ENCODE peak calls at places on chromosomes 13 and 19, in seven cellular contexts. C is GM12878, U is transverse colon, H is K562, L is suprapubic skin, E is H1, S is stomach. N is an unnamed sample.

GRCh38 chr13:47019977-47020376 is 123.1 kb upstream of the HTR2A start:
- DNase-seq in C (no peak), E (no peak), U (no peak), L (no peak), H (no peak), S (no peak), N (no peak)

GRCh38 chr19:54436031-54436523 is 12.9 kb upstream of the LENG8 start:
- DNase-seq in E (peak; percentile 61), H (no peak), S (no peak), L (no peak), C (no peak), U (no peak), N (no peak)

GRCh38 chr19:30231408-30232318 is 140.5 kb upstream of the ZNF536 start:
- DNase-seq in U (no peak), E (no peak), L (no peak), C (no peak), H (no peak), S (no peak), N (no peak)

GRCh38 chr19:55091955-55092354 is 16.3 kb downstream of the EPS8L1 start:
- DNase-seq in S (no peak), U (no peak), L (no peak), E (peak; percentile 97), C (no peak), H (peak; percentile 67), N (no peak)

GRCh38 chr13:79194272-79194671 is 211.8 kb downstream of the RBM26 start:
- DNase-seq in U (peak; percentile 8), L (no peak), C (peak; percentile 92), H (no peak), S (no peak), E (no peak), N (no peak)

GRCh38 chr13:112752711-112753541 is 63.1 kb downstream of the ATP11A start:
- DNase-seq in S (no peak), U (no peak), L (no peak), E (no peak), C (no peak), H (no peak), N (no peak)

GRCh38 chr19:12838182-12838890 is at the start of gene MAST1:
- DNase-seq in U (peak; percentile 46), C (no peak), L (no peak), S (peak; percentile 50), H (peak; percentile 88), E (peak; percentile 86), N (no peak)

GRCh38 chr13:68745517-68745916 is 1362.1 kb upstream of the ATXN8OS start:
- DNase-seq in L (no peak), H (no peak), E (no peak), C (no peak), U (no peak), S (no peak), N (no peak)

GRCh38 chr13:106588367-106588766 is 20.4 kb upstream of the ARGLU1 start:
- DNase-seq in L (no peak), U (no peak), S (no peak), H (no peak), E (no peak), C (no peak), N (no peak)

GRCh38 chr19:35468637-35469036 is 20.6 kb downstream of the FFAR2 start:
- DNase-seq in E (no peak), H (peak; percentile 47), U (peak; percentile 71), C (peak; percentile 82), S (peak; percentile 70), L (no peak), N (no peak)

GRCh38 chr13:96052655-96053002 is 572 bp downstream of the UGGT2 start:
- DNase-seq in H (peak; percentile 40), U (no peak), L (no peak), S (no peak), E (peak; percentile 70), C (peak; percentile 28), N (no peak)

GRCh38 chr13:50126378-50127016 is 111.3 kb downstream of the KCNRG start:
- DNase-seq in S (no peak), L (no peak), E (no peak), U (peak; percentile 53), C (no peak), H (no peak), N (no peak)

DNA sequence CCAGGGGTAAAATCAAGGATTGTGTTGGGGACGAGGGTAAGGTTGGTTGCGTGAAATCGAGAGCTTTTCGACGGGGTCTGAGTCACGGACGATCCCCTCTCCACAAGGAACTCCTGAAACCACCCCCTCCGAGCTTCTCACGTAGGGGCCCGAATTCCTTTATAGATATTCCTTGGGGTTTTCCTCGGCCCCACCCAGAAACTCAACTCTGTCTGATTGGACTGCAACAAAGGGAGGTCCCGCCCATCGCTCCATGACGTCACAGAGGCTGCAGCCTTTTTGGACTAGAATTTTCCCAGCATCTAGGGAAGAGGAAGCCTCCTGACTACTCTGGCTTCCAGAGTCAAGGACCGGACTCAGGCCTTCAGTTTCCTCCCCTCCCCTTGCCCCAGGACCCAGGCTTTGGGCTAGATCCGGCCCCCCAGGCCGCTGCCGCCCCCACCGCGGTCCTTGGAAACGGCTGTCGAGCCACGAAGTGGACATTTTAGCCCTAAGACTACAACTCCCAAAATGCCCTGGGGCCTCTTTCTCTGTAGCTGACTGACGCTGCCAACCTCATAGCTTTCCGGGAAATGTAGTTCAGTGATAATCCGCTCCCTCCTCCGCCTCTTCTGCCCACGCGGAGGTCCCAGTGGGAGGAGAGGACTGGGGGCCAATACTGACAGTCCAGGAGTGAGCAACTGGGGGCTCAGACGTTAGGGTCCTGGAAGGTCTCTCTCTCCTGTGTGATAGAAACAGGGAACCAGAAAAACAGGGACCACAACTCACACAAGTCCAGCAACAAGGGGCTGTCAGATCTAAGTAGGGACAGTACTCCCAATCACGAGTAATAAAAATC is at the start of gene IZUMO1:
- DNase-seq in S (peak; percentile 61), L (no peak), E (peak; percentile 97), H (peak; percentile 86), U (peak; percentile 57), C (no peak), N (no peak)
- TF ChIP-seq POLR2AphosphoS5 in S (peak; percentile 17), L (no peak), E (peak; percentile 45), H (no peak), U (no peak), C (no peak), N (peak; percentile 54)

GRCh38 chr19:52898101-52898500 is 666 bp upstream of the ZNF320 start:
- DNase-seq in C (no peak), E (peak; percentile 54), S (no peak), U (no peak), L (no peak), H (no peak), N (no peak)

GRCh38 chr19:52896431-52897148 is 845 bp downstream of the ZNF320 start:
- DNase-seq in U (peak; percentile 73), E (peak; percentile 57), H (peak; percentile 58), S (peak; percentile 57), L (no peak), C (no peak), N (no peak)

GRCh38 chr19:52901842-52902241 is 4.4 kb upstream of the ZNF320 start:
- DNase-seq in H (no peak), E (no peak), S (no peak), C (no peak), U (no peak), L (no peak), N (no peak)

GRCh38 chr19:52897149-52897935 is at the start of gene ZNF320:
- DNase-seq in H (peak; percentile 97), U (peak; percentile 97), L (peak; percentile 98), S (peak; percentile 98), C (peak; percentile 76), E (peak; percentile 99), N (peak; percentile 99)
- TF ChIP-seq EP300 in H (no peak), U (no peak), L (no peak), S (no peak), C (no peak), E (no peak), N (no peak)

GRCh38 chr13:99418663-99419140 is 82.6 kb upstream of the TM9SF2 start:
- DNase-seq in H (no peak), S (peak; percentile 13), L (peak; percentile 15), E (no peak), C (no peak), U (no peak), N (no peak)
- H3K4me1 ChIP-seq in H (peaks cover 3% of the 10 kb centered on the region), S (peaks cover 5% of the 10 kb centered on the region), L (no peaks in the 10 kb centered on the region), E (peaks cover 5% of the 10 kb centered on the region), C (peaks cover 53% of the 10 kb centered on the region), U (no peaks in the 10 kb centered on the region), N (no peaks in the 10 kb centered on the region)

DNA sequence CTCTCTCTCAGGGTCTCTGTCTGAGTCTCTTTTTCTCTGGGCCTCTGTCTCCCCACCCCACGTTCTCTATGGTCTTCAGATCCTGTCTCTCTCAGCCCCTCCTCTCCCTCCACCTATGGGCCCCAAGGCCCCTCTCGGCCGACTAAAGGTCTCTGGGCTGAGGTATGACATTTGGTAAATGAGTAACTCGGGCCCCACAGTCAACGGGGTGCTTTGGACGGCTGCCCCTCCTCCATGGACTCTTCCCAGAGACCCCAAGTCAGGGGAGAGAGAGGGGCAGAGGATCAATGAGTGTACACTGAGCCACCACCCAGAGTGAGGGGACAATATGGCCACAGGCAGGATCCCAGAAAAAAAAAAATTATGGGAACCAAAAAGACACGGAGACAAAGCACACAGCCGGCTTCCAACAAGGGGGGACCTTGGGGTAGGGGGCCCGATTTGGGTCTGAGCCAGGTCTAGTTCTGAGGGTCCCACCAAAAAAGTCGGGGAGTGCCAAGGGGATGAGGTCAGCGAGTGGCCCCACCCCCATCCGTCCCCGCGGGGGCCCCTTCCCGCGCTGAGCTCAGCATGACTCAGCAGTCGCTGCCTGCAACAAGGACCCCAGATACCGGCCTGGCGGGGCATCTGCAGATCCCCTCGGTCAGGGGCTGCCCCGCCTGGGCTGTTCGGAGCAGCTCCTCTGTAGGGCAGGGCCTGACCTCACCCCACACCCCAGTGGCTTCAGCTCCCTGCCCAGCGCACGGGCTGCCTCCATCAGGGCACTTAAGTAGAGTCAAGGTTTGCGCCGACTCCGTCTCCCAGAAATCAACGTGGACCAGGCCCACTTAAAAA is 1.5 kb upstream of the FTL start:
- DNase-seq in E (peak; percentile 88), H (peak; percentile 92), U (peak; percentile 88), C (no peak), L (no peak), S (peak; percentile 77), N (no peak)
- TF ChIP-seq POLR2AphosphoS5 in E (peak; percentile 78), H (peak; percentile 47), U (peak; percentile 77), C (peak; percentile 45), L (no peak), S (peak; percentile 67), N (peak; percentile 83)